ENCODE peak calls at places on chromosomes 11 and 22, in five cellular contexts. H is lower lobe of right lung, W is spleen, N is heart left ventricle, I is AG04450. P is an unnamed sample.
A peak's percentile ranks its signal among the peaks of the same experiment; 100 is the strongest.

GRCh38 chr11:27726981-27727380 is 26.7 kb upstream of the BDNF start:
- DNase-seq in I (no peak), W (no peak), N (no peak), H (no peak), P (no peak)

GRCh38 chr11:74035264-74035663 is 26.4 kb upstream of the UCP3 start:
- DNase-seq in N (no peak), H (no peak), W (no peak), I (peak; percentile 10), P (no peak)

GRCh38 chr22:20315337-20316216 is 4.3 kb downstream of the DGCR6L start:
- DNase-seq in H (no peak), I (no peak), N (no peak), W (peak; percentile 76), P (no peak)

GRCh38 chr11:76391039-76391438 is 9.9 kb downstream of the GVQW3 start:
- DNase-seq in N (no peak), W (no peak), H (no peak), I (no peak), P (no peak)

GRCh38 chr22:23054531-23055257 is 15.6 kb upstream of the GNAZ start:
- DNase-seq in N (no peak), W (peak; percentile 43), I (no peak), H (no peak), P (no peak)

GRCh38 chr11:77506857-77507256 is 33.0 kb upstream of the PAK1 start:
- DNase-seq in I (no peak), H (no peak), N (no peak), W (no peak), P (no peak)

GRCh38 chr11:118662401-118663271 is 16.8 kb downstream of the TREH start:
- DNase-seq in H (no peak), I (no peak), N (peak; percentile 17), W (no peak), P (no peak)

GRCh38 chr22:47012589-47013365 is 250.3 kb downstream of the TBC1D22A start:
- DNase-seq in H (no peak), W (no peak), I (peak; percentile 2), N (no peak), P (no peak)

GRCh38 chr11:102592634-102593581 is 32.2 kb downstream of the MMP20 start:
- DNase-seq in I (no peak), N (no peak), H (no peak), W (no peak), P (no peak)

GRCh38 chr11:34891611-34892010 is 24.6 kb downstream of the APIP start:
- DNase-seq in N (no peak), W (no peak), H (no peak), I (no peak), P (no peak)

GRCh38 chr11:34899633-34900016 is 16.6 kb downstream of the APIP start:
- DNase-seq in W (no peak), N (no peak), H (no peak), I (no peak), P (no peak)

GRCh38 chr11:34898474-34898873 is 17.7 kb downstream of the APIP start:
- DNase-seq in N (no peak), I (no peak), H (no peak), W (no peak), P (no peak)

DNA sequence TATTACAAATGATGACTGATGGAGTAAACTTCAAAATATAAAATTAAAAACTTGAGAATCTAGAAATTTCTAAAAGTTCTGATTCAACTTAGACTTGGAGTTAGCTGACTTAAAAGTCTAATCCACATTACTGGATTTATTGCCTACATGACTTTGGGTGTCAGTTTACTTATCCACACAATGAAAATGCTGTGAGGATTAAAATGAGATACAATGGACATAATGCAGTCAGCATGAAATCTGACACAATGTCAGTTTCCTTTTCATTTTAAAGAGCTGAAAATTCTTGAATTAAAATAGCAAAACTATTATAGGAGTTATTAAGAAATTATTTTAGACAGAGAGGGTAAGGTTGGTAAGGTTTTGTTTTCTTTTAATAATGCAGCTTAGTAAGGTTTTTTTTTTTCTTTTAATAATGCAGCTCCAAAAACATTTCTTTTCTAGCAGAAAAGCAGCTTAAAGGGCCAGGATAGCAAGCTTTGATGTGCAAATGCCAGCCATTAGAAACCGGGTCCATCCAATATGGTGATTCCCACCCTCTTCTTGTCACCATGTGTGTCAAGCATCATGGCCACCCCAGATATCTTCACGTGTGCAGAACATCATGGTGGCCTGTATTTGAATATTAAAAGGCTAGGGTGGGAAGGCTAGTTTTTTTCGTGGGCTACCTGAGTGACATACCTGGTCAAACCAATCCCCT is 18.9 kb downstream of the APIP start:
- DNase-seq in N (no peak), W (no peak), H (no peak), I (no peak), P (no peak)
- H3K9me3 ChIP-seq in N (peaks cover 14% of the 10 kb centered on the region), W (peaks cover 65% of the 10 kb centered on the region), H (peaks cover 36% of the 10 kb centered on the region), I (peaks cover 35% of the 10 kb centered on the region), P (peaks cover 5% of the 10 kb centered on the region)

GRCh38 chr22:42428025-42428424 is 4.2 kb downstream of the NFAM1 start:
- DNase-seq in N (no peak), W (no peak), I (no peak), H (no peak), P (no peak)

GRCh38 chr22:42427211-42427610 is 5.0 kb downstream of the NFAM1 start:
- DNase-seq in N (no peak), I (no peak), W (no peak), H (no peak), P (no peak)

GRCh38 chr22:42428760-42429159 is 3.4 kb downstream of the NFAM1 start:
- DNase-seq in H (no peak), I (no peak), N (no peak), W (no peak), P (no peak)

GRCh38 chr22:42425337-42425988 is 6.7 kb downstream of the NFAM1 start:
- DNase-seq in I (no peak), H (no peak), N (no peak), W (no peak), P (no peak)

DNA sequence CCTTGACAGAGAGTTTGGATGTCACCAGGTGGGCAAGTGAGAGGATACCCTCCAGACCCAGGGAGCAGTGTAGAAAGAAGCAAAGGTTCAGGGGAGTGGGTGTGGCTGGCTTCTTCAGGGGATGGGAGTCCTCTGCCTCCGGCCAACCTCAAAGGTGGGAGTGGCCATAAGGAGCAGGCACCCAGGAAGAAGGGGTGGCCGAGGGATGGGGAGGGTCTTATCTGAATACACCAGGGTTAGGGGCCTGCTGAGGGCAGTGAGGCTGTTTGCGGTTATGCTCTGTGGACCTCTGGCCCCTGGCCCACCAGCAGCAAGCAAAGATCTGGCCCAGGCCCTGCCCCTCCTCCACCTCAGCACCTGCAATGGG is 6.2 kb downstream of the NFAM1 start:
- DNase-seq in W (no peak), H (no peak), I (no peak), N (no peak), P (no peak)
- H3K9me3 ChIP-seq in W (no peaks in the 10 kb centered on the region), H (no peaks in the 10 kb centered on the region), I (no peaks in the 10 kb centered on the region), N (no peaks in the 10 kb centered on the region), P (no peaks in the 10 kb centered on the region)

DNA sequence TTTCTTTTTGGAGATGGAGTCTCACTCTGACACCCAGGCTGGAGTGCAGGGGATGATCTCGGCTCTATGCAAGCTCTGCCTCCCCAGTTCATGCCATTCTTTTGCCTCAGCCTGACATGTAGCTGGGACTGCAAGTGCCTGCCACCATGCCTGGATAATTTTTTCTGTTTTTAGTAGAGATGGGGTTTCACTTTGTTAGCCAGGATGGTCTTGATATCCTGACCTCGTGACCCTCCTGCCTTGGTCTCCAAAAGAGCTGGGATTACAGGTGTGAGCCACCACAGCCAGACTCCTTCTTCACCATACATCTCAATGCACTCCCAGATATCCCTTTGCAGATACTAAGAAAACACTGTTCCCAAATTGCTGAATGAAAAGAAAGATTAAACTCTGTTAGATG is 224.3 kb downstream of the OR4A5 start:
- DNase-seq in N (no peak), W (no peak), H (no peak), I (no peak), P (no peak)
- H3K9me3 ChIP-seq in N (peaks cover 43% of the 10 kb centered on the region), W (peaks cover 100% of the 10 kb centered on the region), H (peaks cover 84% of the 10 kb centered on the region), I (peaks cover 6% of the 10 kb centered on the region), P (peaks cover 3% of the 10 kb centered on the region)

DNA sequence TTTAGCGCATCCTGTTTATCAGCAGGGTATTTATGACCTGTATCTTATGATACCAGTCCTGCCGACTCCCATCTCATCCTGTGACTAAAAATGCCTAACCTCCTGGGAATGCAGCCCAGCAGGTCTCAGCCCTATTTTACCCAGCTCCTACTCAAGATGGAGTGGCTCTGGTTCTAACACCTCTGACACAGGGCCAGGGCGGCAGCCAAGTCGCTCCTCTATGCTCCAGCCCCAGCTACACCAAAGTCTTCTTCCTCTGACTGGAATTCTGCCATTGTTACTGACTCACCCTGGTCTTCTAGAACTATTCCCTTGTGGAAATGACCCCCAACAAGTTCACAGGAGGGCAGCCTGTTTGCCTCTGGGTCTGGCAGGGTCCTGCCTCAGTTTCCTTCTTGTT is 7.9 kb upstream of the C1QTNF6 start:
- DNase-seq in N (no peak), I (no peak), H (no peak), W (peak; percentile 45), P (no peak)
- H3K9me3 ChIP-seq in N (no peaks in the 10 kb centered on the region), I (peaks cover 3% of the 10 kb centered on the region), H (no peaks in the 10 kb centered on the region), W (no peaks in the 10 kb centered on the region), P (no peaks in the 10 kb centered on the region)

GRCh38 chr11:61109671-61110070 is 7.4 kb downstream of the CD5 start:
- DNase-seq in H (no peak), I (no peak), W (no peak), N (no peak), P (no peak)
- H3K9me3 ChIP-seq in H (no peaks in the 10 kb centered on the region), I (no peaks in the 10 kb centered on the region), W (no peaks in the 10 kb centered on the region), N (no peaks in the 10 kb centered on the region), P (no peaks in the 10 kb centered on the region)

DNA sequence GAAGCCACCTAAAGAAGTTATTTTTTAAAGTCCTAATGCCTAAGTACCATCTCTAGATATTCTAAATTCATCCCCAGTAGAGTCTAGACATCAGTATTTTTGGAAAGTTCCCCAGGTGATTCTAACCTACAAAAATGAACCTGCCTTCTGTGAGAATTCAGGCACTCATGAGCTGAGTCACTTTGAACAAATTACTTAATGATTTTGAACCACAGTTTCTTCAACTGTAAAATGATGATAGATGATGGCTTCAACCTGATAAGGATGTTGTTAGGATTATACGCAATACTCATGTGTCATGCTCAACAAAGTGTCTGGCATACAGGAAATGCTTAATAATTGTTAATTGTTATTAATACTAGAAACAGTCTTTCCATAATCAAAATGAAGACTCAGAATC is 82.8 kb upstream of the OR5AK2 start:
- DNase-seq in W (no peak), H (no peak), N (no peak), I (no peak), P (no peak)
- H3K9me3 ChIP-seq in W (no peaks in the 10 kb centered on the region), H (no peaks in the 10 kb centered on the region), N (no peaks in the 10 kb centered on the region), I (no peaks in the 10 kb centered on the region), P (peaks cover under 1% of the 10 kb centered on the region)

GRCh38 chr11:127620660-127621059 is 620.1 kb upstream of the KIRREL3 start:
- DNase-seq in H (no peak), N (no peak), W (no peak), I (no peak), P (no peak)
- H3K9me3 ChIP-seq in H (no peaks in the 10 kb centered on the region), N (no peaks in the 10 kb centered on the region), W (no peaks in the 10 kb centered on the region), I (no peaks in the 10 kb centered on the region), P (no peaks in the 10 kb centered on the region)

P was measured in T-helper 17 cell.